ENCODE peak calls at places on chromosome 3, in eight cellular contexts. D, R, G, T, S, P, Y and C are unnamed samples.

GRCh38 chr3:25558106-25558505 is 106.6 kb downstream of the TOP2B start:
- DNase-seq in D (no peak), R (no peak), T (no peak), S (peak), Y (no peak), P (no peak), G (peak), C (no peak)

GRCh38 chr3:99534951-99535704 is 103.3 kb upstream of the COL8A1 start:
- DNase-seq in S (peak), T (no peak), P (no peak), G (peak), D (no peak), Y (no peak), R (no peak), C (peak)

GRCh38 chr3:10666621-10667020 is 149.4 kb upstream of the SLC6A11 start:
- DNase-seq in T (peak), R (no peak), D (peak), P (no peak), G (no peak), Y (no peak), S (no peak), C (no peak)

GRCh38 chr3:124663690-124664089 is 66.6 kb upstream of the UMPS start:
- DNase-seq in R (no peak), T (no peak), Y (no peak), D (no peak), G (peak), P (peak), S (peak), C (no peak)

GRCh38 chr3:149772861-149773260 is 19.5 kb downstream of the ANKUB1 start:
- DNase-seq in G (no peak), Y (no peak), T (no peak), D (no peak), P (no peak), R (no peak), S (no peak), C (no peak)

GRCh38 chr3:51717947-51718346 is 11.1 kb downstream of the GRM2 start:
- DNase-seq in R (no peak), G (no peak), Y (no peak), S (no peak), D (no peak), T (no peak), P (no peak), C (no peak)

GRCh38 chr3:12708584-12709192 is 44.8 kb upstream of the RAF1 start:
- DNase-seq in R (peak), P (peak), T (no peak), D (no peak), S (peak), G (peak), Y (no peak), C (peak)

GRCh38 chr3:153209596-153209995 is 47.6 kb downstream of the RAP2B start:
- DNase-seq in D (no peak), G (peak), S (peak), T (no peak), Y (peak), R (no peak), P (no peak), C (no peak)

GRCh38 chr3:103052236-103052830 is 617.5 kb downstream of the ZPLD1 start:
- DNase-seq in R (peak), D (peak), S (no peak), Y (no peak), G (no peak), P (no peak), T (peak), C (peak)

GRCh38 chr3:176633511-176633910 is 563.8 kb downstream of the TBL1XR1 start:
- DNase-seq in T (no peak), S (no peak), G (no peak), D (no peak), R (peak), P (no peak), Y (no peak), C (no peak)

GRCh38 chr3:64417816-64418215 is 192.6 kb upstream of the PRICKLE2 start:
- DNase-seq in S (peak), P (peak), D (no peak), G (peak), T (no peak), Y (no peak), R (no peak), C (no peak)

GRCh38 chr3:101902041-101902440 is 52.7 kb downstream of the NFKBIZ start:
- DNase-seq in P (peak), G (peak), R (no peak), D (no peak), S (peak), Y (no peak), T (no peak), C (peak)

GRCh38 chr3:131796558-131796957 is 238.3 kb downstream of the CPNE4 start:
- DNase-seq in Y (no peak), S (no peak), T (no peak), G (no peak), D (no peak), R (no peak), P (no peak), C (no peak)

GRCh38 chr3:128322030-128323022 is 144.4 kb downstream of the DNAJB8 start:
- DNase-seq in R (peak), D (peak), G (peak), T (peak), Y (peak), P (no peak), S (peak), C (no peak)

GRCh38 chr3:10360478-10360877 is 39.6 kb upstream of the SEC13 start:
- DNase-seq in S (no peak), T (no peak), R (no peak), P (no peak), G (no peak), Y (no peak), D (no peak), C (no peak)

GRCh38 chr3:12750223-12750622 is 8.8 kb downstream of the TMEM40 start:
- DNase-seq in P (peak), D (peak), G (peak), R (peak), T (no peak), S (peak), Y (no peak), C (peak)

GRCh38 chr3:52530918-52531635 is 2.6 kb downstream of the NT5DC2 start:
- DNase-seq in S (no peak), D (no peak), P (no peak), R (no peak), G (no peak), Y (peak), T (no peak), C (no peak)

GRCh38 chr3:99954914-99955644 is 137.4 kb downstream of the CMSS1 start:
- DNase-seq in R (no peak), D (no peak), S (no peak), P (no peak), G (no peak), Y (no peak), T (no peak), C (no peak)

GRCh38 chr3:130390079-130390478 is 44.6 kb downstream of the COL6A5 start:
- DNase-seq in D (no peak), G (no peak), T (no peak), R (no peak), P (no peak), Y (no peak), S (no peak), C (no peak)

GRCh38 chr3:100761951-100762350 is 52.7 kb downstream of the TFG start:
- DNase-seq in S (no peak), P (no peak), Y (no peak), D (no peak), G (no peak), R (no peak), T (no peak), C (no peak)

GRCh38 chr3:39346785-39347585 is 17.5 kb downstream of the CCR8 start:
- DNase-seq in R (no peak), P (no peak), T (no peak), Y (no peak), S (no peak), G (no peak), D (no peak), C (no peak)

GRCh38 chr3:35721628-35722027 is 82.3 kb downstream of the ARPP21 start:
- DNase-seq in T (no peak), P (no peak), Y (no peak), D (no peak), G (no peak), R (no peak), S (no peak), C (no peak)

GRCh38 chr3:54696313-54696712 is 231.5 kb downstream of the LRTM1 start:
- DNase-seq in S (no peak), Y (no peak), P (no peak), R (no peak), T (no peak), D (no peak), G (no peak), C (no peak)

GRCh38 chr3:50550079-50550736 is 17.3 kb downstream of the C3orf18 start:
- DNase-seq in Y (no peak), G (peak), T (peak), P (no peak), D (peak), R (peak), S (peak), C (no peak)

GRCh38 chr3:130733236-130733884 is 13.3 kb downstream of the PIK3R4 start:
- DNase-seq in S (no peak), P (no peak), R (no peak), D (no peak), G (no peak), T (no peak), Y (no peak), C (no peak)

GRCh38 chr3:172145287-172145686 is 105.9 kb downstream of the FNDC3B start:
- DNase-seq in Y (no peak), S (no peak), R (no peak), P (no peak), D (no peak), G (no peak), T (no peak), C (no peak)

GRCh38 chr3:39126532-39127071 is 19.1 kb downstream of the TTC21A start:
- DNase-seq in T (peak), G (peak), P (no peak), D (peak), R (peak), S (peak), Y (peak), C (no peak)

GRCh38 chr3:172711457-172711800 is 562 bp upstream of the NCEH1 start:
- DNase-seq in G (no peak), D (peak), T (peak), Y (no peak), S (no peak), P (no peak), R (no peak), C (no peak)

GRCh38 chr3:66303556-66303955 is 82.8 kb downstream of the SLC25A26 start:
- DNase-seq in G (no peak), P (no peak), T (no peak), D (no peak), R (no peak), S (no peak), Y (no peak), C (no peak)

GRCh38 chr3:51311055-51311454 is 74.0 kb upstream of the MANF start:
- DNase-seq in G (peak), T (no peak), R (no peak), P (no peak), D (no peak), S (peak), Y (no peak), C (no peak)

GRCh38 chr3:52986938-52987337 is 58.9 kb downstream of the SFMBT1 start:
- DNase-seq in G (peak), Y (no peak), T (no peak), S (peak), R (no peak), D (no peak), P (no peak), C (no peak)

GRCh38 chr3:182115328-182116045 is 403.8 kb downstream of the SOX2 start:
- DNase-seq in G (no peak), P (no peak), T (no peak), D (no peak), R (no peak), Y (no peak), S (no peak), C (no peak)

GRCh38 chr3:86381247-86381646 is 609.7 kb downstream of the VGLL3 start:
- DNase-seq in R (no peak), T (no peak), D (no peak), P (no peak), Y (no peak), G (no peak), S (no peak), C (no peak)

GRCh38 chr3:126053513-126053912 is 30.4 kb downstream of the SLC41A3 start:
- DNase-seq in P (no peak), Y (no peak), T (no peak), R (no peak), D (no peak), S (peak), G (no peak), C (no peak)

GRCh38 chr3:27576171-27576570 is 92.0 kb upstream of the SLC4A7 start:
- DNase-seq in R (no peak), T (no peak), G (no peak), P (no peak), S (no peak), Y (no peak), D (no peak), C (no peak)

GRCh38 chr3:162142511-162142910 is 645.9 kb downstream of the OTOL1 start:
- DNase-seq in Y (no peak), R (no peak), G (peak), D (no peak), S (peak), T (no peak), P (no peak), C (peak)

GRCh38 chr3:47251689-47252088 is 30.9 kb downstream of the KIF9 start:
- DNase-seq in P (no peak), D (no peak), G (no peak), Y (peak), R (no peak), T (no peak), S (no peak), C (no peak)

GRCh38 chr3:50559702-50560101 is 7.8 kb downstream of the C3orf18 start:
- DNase-seq in R (no peak), D (no peak), T (no peak), G (no peak), S (no peak), P (no peak), Y (no peak), C (no peak)

GRCh38 chr3:141660598-141660947 is 77.5 kb upstream of the RNF7 start:
- DNase-seq in R (no peak), D (no peak), G (no peak), Y (no peak), P (no peak), T (no peak), S (peak), C (no peak)

GRCh38 chr3:139434764-139435291 is 41.5 kb downstream of the RBP2 start:
- DNase-seq in T (no peak), P (peak), S (peak), D (no peak), G (peak), Y (no peak), R (no peak), C (peak)

DNA sequence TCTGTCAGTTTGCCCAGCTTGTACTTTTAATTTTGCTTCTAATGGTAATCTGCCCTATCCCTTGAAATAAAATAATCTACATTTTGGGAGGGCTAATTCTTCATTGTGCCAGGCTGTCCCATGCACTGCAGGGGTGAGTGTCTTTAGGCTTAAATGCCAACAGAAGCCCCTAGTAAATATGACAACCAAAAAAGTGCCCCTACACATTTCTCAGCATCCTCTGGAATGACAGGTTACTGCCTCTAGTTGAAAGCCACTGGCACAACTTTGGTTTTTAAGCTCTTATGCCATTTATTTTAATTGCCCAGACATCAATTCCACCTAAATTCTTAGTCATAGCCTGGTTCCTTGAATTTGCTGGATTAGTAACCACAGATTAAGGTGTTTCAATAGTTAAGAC is 3.4 kb downstream of the EPM2AIP1 start:
- DNase-seq in Y (no peak), P (no peak), T (no peak), D (no peak), S (no peak), G (no peak), R (no peak), C (no peak)
- H3K4me3 ChIP-seq in Y (no peak), P (no peak), T (no peak), D (peak), S (no peak), G (peak), R (no peak), C (no peak)

GRCh38 chr3:56855856-56856538 is 54.2 kb upstream of the ARHGEF3 start:
- DNase-seq in T (peak), Y (no peak), P (no peak), S (no peak), R (no peak), D (peak), G (no peak), C (no peak)
- H3K4me3 ChIP-seq in T (no peak), Y (no peak), P (no peak), S (no peak), R (no peak), D (no peak), G (no peak), C (no peak)

GRCh38 chr3:167714871-167715270 is 19.8 kb downstream of the PDCD10 start:
- DNase-seq in Y (no peak), R (no peak), P (no peak), D (no peak), T (no peak), S (no peak), G (no peak), C (no peak)
- H3K4me3 ChIP-seq in Y (no peak), R (no peak), P (no peak), D (no peak), T (no peak), S (no peak), G (no peak), C (no peak)

GRCh38 chr3:136664771-136665170 is 87.4 kb downstream of the STAG1 start:
- DNase-seq in G (no peak), P (no peak), D (no peak), Y (no peak), T (no peak), R (no peak), S (peak), C (no peak)

GRCh38 chr3:136657526-136657925 is 94.7 kb downstream of the STAG1 start:
- DNase-seq in R (no peak), D (no peak), S (no peak), Y (no peak), G (no peak), P (no peak), T (no peak), C (no peak)

GRCh38 chr3:136653628-136654027 is 98.5 kb downstream of the STAG1 start:
- DNase-seq in T (no peak), D (no peak), R (no peak), P (no peak), G (no peak), Y (no peak), S (no peak), C (no peak)

GRCh38 chr3:136659253-136659652 is 92.9 kb downstream of the STAG1 start:
- DNase-seq in S (peak), P (peak), G (peak), D (no peak), R (peak), Y (no peak), T (no peak), C (peak)
- H3K4me3 ChIP-seq in S (peak), P (no peak), G (no peak), D (no peak), R (no peak), Y (no peak), T (no peak), C (no peak)

GRCh38 chr3:195208631-195209030 is 62.3 kb downstream of the XXYLT1 start:
- DNase-seq in Y (no peak), T (peak), R (no peak), G (no peak), S (no peak), P (no peak), D (no peak), C (no peak)

GRCh38 chr3:195207731-195208130 is 63.2 kb downstream of the XXYLT1 start:
- DNase-seq in P (no peak), D (no peak), R (no peak), S (no peak), Y (no peak), G (no peak), T (peak), C (no peak)

GRCh38 chr3:195209836-195210551 is 61.0 kb downstream of the XXYLT1 start:
- DNase-seq in Y (no peak), G (no peak), D (no peak), T (peak), S (peak), R (no peak), P (no peak), C (no peak)

GRCh38 chr3:195208183-195208582 is 62.8 kb downstream of the XXYLT1 start:
- DNase-seq in T (peak), Y (no peak), D (peak), P (no peak), R (no peak), G (no peak), S (no peak), C (no peak)

DNA sequence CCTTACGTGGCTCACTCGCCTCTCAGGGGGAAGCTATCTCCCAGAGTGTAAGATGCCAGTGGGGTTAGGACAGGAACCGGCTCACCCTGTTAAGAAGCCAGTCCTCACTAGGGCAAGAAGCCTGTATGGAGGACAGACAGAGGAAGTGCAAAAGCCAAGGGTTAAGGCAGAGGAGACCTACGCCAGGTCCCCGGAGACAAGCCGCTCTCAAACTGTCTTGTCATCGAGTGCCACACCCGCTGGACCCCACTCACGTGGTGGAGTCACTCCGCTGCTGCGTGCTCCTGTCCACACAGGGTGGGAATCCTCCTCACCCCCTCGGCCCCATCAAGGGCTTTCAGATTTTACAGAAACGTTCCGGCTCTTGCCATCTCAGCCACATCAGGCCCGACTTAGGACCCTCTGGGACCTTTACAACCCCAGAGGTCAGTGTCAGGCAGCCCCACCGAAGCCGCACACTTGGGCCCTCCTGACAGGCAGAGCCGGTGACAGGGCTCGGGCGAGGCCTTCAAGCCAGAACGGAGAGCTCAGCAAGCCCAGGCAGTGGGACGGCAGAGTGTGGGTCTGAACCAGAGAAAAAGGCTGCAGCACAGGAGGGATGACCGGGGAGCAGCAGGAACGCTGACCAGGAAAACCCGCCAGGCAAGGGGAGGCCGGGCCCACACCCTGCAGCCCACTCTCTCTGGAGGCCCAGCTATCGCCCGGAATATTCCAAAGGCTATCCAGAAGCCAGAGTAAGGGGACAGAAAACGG is 61.7 kb downstream of the XXYLT1 start:
- DNase-seq in D (no peak), P (no peak), G (no peak), T (peak), Y (peak), S (peak), R (no peak), C (no peak)
- H3K4me3 ChIP-seq in D (no peak), P (peak), G (no peak), T (no peak), Y (no peak), S (no peak), R (no peak), C (peak)

DNA sequence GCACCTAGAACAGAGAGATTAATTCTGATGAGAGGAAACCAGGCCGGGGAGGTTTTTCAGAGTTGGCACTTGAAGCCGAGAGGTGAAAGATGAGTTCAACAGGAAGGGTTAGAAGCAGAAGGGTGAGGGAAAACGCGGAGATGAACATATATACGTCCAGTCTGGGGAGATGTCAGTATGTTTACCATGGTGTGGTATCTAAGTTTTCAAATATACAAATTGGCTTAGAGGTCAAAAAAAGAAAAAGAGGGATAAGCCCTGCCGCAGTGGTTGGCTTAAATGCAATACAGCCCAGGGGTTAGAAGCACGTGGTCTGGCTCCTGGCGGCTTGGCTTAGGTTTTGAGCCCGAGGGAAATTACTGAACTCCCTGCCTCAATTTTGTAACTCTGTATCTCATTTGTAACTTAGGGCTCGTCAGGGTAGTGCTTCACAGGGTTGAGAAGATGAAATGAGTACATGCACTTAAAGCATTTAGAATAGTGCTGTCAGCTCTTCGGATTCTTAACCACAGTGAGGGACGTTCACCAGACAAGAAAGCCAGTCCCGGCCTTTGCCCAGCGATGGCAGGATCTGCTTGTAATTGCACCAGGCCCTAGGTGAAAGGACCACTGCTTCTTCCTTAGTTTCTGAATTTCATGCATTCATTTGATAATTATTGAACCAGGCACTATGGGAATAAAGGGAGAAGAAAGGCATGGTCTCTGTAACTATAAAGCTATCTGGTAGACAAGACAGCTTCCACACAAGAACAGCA is 6.4 kb downstream of the HES1 start:
- DNase-seq in R (peak), S (no peak), Y (no peak), G (no peak), T (peak), P (no peak), D (no peak), C (no peak)
- H3K4me3 ChIP-seq in R (no peak), S (no peak), Y (no peak), G (no peak), T (no peak), P (no peak), D (peak), C (peak)